ENCODE peak calls at places on chromosome 17, in seven cellular contexts. Q, Z, F, S, U, W and E are unnamed samples.

GRCh38 chr17:63446981-63447687 is 1.0 kb upstream of the CYB561 start:
- DNase-seq in Q (no peak), Z (no peak), F (no peak), S (peak), U (no peak), W (no peak), E (no peak)

GRCh38 chr17:67076290-67076689 is 31.9 kb downstream of the CACNG1 start:
- DNase-seq in Q (no peak), Z (no peak), F (no peak), S (no peak), U (peak), W (no peak), E (no peak)

GRCh38 chr17:57649191-57649590 is 95.9 kb downstream of the CCDC182 start:
- DNase-seq in Q (no peak), Z (no peak), F (no peak), S (no peak), U (no peak), W (no peak), E (no peak)

GRCh38 chr17:81223758-81224122 is 975 bp upstream of the CEP131 start:
- DNase-seq in Q (no peak), Z (no peak), F (no peak), S (no peak), U (no peak), W (no peak), E (no peak)

GRCh38 chr17:62996221-62996620 is 30.2 kb downstream of the TANC2 start:
- DNase-seq in Q (no peak), Z (no peak), F (no peak), S (no peak), U (no peak), W (no peak), E (no peak)

GRCh38 chr17:2143332-2143731 is 88.4 kb downstream of the HIC1 start:
- DNase-seq in Q (no peak), Z (no peak), F (no peak), S (no peak), U (no peak), W (no peak), E (no peak)

GRCh38 chr17:44170499-44171201 is at the start of gene ASB16:
- DNase-seq in Q (no peak), Z (no peak), F (peak), S (no peak), U (peak), W (peak), E (no peak)

GRCh38 chr17:43024407-43025289 is at the start of gene RND2:
- DNase-seq in Q (peak), Z (peak), F (peak), S (peak), U (peak), W (peak), E (peak)

GRCh38 chr17:80859004-80859941 is 132.4 kb upstream of the CHMP6 start:
- DNase-seq in Q (peak), Z (peak), F (peak), S (no peak), U (peak), W (peak), E (peak)

GRCh38 chr17:75654176-75654575 is 12.8 kb downstream of the RECQL5 start:
- DNase-seq in Q (no peak), Z (no peak), F (no peak), S (no peak), U (no peak), W (no peak), E (no peak)

GRCh38 chr17:71118039-71118438 is 948.7 kb downstream of the KCNJ2 start:
- DNase-seq in Q (no peak), Z (no peak), F (no peak), S (no peak), U (peak), W (no peak), E (peak)

GRCh38 chr17:31522284-31522931 is 130.9 kb downstream of the RAB11FIP4 start:
- DNase-seq in Q (no peak), Z (no peak), F (peak), S (no peak), U (no peak), W (peak), E (no peak)

GRCh38 chr17:39195568-39196160 is 1.8 kb downstream of the CACNB1 start:
- DNase-seq in Q (no peak), Z (no peak), F (no peak), S (no peak), U (no peak), W (no peak), E (no peak)
- H3K27ac ChIP-seq in Q (no peak), Z (peak), F (no peak), S (no peak), U (no peak), W (peak), E (peak)

GRCh38 chr17:8696456-8696855 is 48.2 kb downstream of the CCDC42 start:
- DNase-seq in Q (no peak), Z (no peak), F (no peak), S (no peak), U (no peak), W (no peak), E (no peak)
- H3K27ac ChIP-seq in Q (no peak), Z (peak), F (no peak), S (no peak), U (peak), W (no peak), E (no peak)

GRCh38 chr17:51161541-51161940 is 4.7 kb upstream of the NME2 start:
- DNase-seq in Q (no peak), Z (no peak), F (no peak), S (no peak), U (no peak), W (no peak), E (no peak)

GRCh38 chr17:51165680-51166197 is 472 bp upstream of the NME2 start:
- DNase-seq in Q (no peak), Z (no peak), F (peak), S (peak), U (peak), W (peak), E (peak)

GRCh38 chr17:51166987-51167931 is 1.0 kb downstream of the NME2 start:
- DNase-seq in Q (peak), Z (no peak), F (peak), S (peak), U (peak), W (peak), E (peak)

GRCh38 chr17:51166198-51166986 is at the start of gene NME2:
- DNase-seq in Q (peak), Z (peak), F (peak), S (peak), U (peak), W (peak), E (peak)

GRCh38 chr17:51164911-51165679 is 1.1 kb upstream of the NME2 start:
- DNase-seq in Q (peak), Z (no peak), F (no peak), S (no peak), U (peak), W (no peak), E (no peak)
- H3K27ac ChIP-seq in Q (peak), Z (peak), F (peak), S (no peak), U (peak), W (peak), E (peak)

GRCh38 chr17:48429156-48429555 is 858 bp downstream of the SKAP1 start:
- DNase-seq in Q (no peak), Z (no peak), F (no peak), S (peak), U (no peak), W (no peak), E (no peak)

GRCh38 chr17:48426019-48426418 is 4.0 kb downstream of the SKAP1 start:
- DNase-seq in Q (no peak), Z (no peak), F (no peak), S (no peak), U (no peak), W (no peak), E (no peak)

GRCh38 chr17:48427598-48427997 is 2.4 kb downstream of the SKAP1 start:
- DNase-seq in Q (peak), Z (no peak), F (no peak), S (peak), U (no peak), W (no peak), E (no peak)

GRCh38 chr17:48432820-48433775 is 3.1 kb upstream of the SKAP1 start:
- DNase-seq in Q (no peak), Z (no peak), F (no peak), S (no peak), U (no peak), W (no peak), E (no peak)

GRCh38 chr17:48429638-48430586 is at the start of gene SKAP1:
- DNase-seq in Q (no peak), Z (no peak), F (peak), S (peak), U (peak), W (no peak), E (no peak)
- H3K27ac ChIP-seq in Q (no peak), Z (no peak), F (no peak), S (peak), U (no peak), W (no peak), E (no peak)

DNA sequence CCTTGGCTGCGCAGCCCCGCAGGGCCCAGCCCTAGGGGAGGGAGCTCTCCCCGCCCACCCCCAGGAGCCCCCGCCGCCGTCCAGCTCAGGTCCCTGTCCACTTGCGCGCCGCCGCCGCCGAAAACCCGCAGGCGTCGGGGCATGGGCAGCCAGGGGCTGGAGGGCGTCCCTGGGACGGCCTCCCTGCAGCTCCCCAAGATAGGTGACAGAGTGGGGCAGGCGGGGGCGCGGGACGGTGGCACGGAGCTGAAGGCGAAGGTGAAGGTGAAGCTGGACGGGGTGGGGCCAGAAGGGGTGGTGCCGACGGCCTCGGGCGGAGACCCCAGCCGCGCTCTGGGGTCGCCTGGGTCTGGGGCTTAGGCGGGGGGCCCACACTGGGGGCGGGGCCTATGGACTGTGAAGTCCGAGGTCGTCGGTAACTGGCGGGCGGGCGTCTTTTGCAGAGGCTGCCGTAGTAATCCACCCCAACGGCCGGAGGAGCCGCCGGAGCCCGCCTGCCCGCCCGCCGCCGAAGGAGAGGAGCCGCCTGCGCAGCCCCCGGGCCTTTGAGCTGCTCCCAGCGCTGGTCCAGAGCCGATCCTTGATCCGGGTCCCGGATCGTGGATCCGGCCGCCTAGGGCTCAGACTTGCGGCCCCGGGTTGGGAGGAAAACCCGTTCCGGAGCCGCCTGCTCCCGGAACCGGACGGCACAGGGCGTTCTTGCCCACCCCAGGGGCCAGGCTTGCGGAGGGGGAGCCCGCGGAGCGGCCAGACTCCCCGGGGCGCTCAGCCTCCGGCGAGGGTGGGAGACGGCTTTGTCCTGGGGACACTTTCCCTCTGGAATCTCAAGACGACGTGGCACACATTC is 27.0 kb downstream of the SREBF1 start:
- DNase-seq in Q (peak), Z (no peak), F (no peak), S (no peak), U (peak), W (no peak), E (no peak)
- H3K27ac ChIP-seq in Q (peak), Z (peak), F (no peak), S (no peak), U (peak), W (peak), E (peak)

DNA sequence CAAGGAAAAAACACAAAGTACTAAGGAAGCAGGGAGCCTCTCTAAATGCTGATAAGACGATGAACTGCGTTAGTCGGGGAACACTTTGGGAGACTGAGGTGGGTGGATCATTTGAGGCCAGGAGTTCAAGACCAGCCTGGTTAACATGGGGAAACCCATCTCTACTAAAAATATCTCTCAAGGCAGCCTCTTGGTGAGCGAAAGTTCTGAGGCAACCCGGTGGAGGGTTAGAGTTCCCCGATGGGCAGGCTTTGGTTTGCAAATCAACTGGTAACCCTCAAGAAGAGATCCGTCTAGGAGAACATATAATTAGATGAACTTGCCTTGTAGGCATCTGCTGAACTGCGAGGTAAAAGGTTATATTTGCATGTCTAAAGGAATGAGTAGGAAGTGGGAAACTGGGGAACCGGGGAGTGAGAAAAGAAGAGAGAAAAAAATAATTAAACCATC is 44.6 kb downstream of the WSB1 start:
- DNase-seq in Q (no peak), Z (no peak), F (no peak), S (no peak), U (no peak), W (no peak), E (no peak)
- H3K27ac ChIP-seq in Q (no peak), Z (no peak), F (no peak), S (no peak), U (no peak), W (no peak), E (no peak)

GRCh38 chr17:50220811-50221210 is 19.4 kb upstream of the COL1A1 start:
- DNase-seq in Q (no peak), Z (no peak), F (no peak), S (no peak), U (no peak), W (no peak), E (no peak)
- H3K27ac ChIP-seq in Q (no peak), Z (peak), F (no peak), S (no peak), U (peak), W (no peak), E (peak)

GRCh38 chr17:29614345-29615047 is 8.2 kb downstream of the CORO6 start:
- DNase-seq in Q (no peak), Z (no peak), F (no peak), S (no peak), U (no peak), W (peak), E (no peak)
- H3K27ac ChIP-seq in Q (no peak), Z (no peak), F (no peak), S (no peak), U (no peak), W (peak), E (peak)